ENCODE peak calls at places on chromosome 7, in eight cellular contexts. R is epithelial cell of esophagus, W is GM06990, O is BJ, M is AG10803, I is psoas muscle, X is sigmoid colon, K is cardiac muscle cell. E is an unnamed sample.

GRCh38 chr7:69845721-69846495 is 247.6 kb downstream of the AUTS2 start:
- DNase-seq in R (no peak), W (no peak), O (no peak), M (peak; percentile 26), I (no peak), X (no peak), K (no peak), E (no peak)

GRCh38 chr7:134016223-134016941 is 110.8 kb upstream of the LRGUK start:
- DNase-seq in R (peak; percentile 45), W (no peak), O (no peak), M (peak; percentile 35), I (no peak), X (no peak), K (peak; percentile 65), E (no peak)

GRCh38 chr7:73611017-73611555 is 13.2 kb downstream of the MLXIPL start:
- DNase-seq in R (no peak), W (no peak), O (no peak), M (no peak), I (peak; percentile 73), X (no peak), K (no peak), E (no peak)

GRCh38 chr7:28700084-28700483 is 258.0 kb downstream of the TRIL start:
- DNase-seq in R (no peak), W (no peak), O (no peak), M (no peak), I (no peak), X (no peak), K (no peak), E (no peak)

GRCh38 chr7:33716581-33717477 is 188.5 kb upstream of the BMPER start:
- DNase-seq in R (peak; percentile 76), W (no peak), O (no peak), M (peak; percentile 69), I (no peak), X (no peak), K (peak; percentile 71), E (no peak)

GRCh38 chr7:38669965-38670520 is 38.9 kb upstream of the AMPH start:
- DNase-seq in R (no peak), W (no peak), O (no peak), M (no peak), I (no peak), X (no peak), K (no peak), E (no peak)

GRCh38 chr7:106039486-106040060 is 72.5 kb downstream of the SYPL1 start:
- DNase-seq in R (no peak), W (no peak), O (peak; percentile 82), M (peak; percentile 92), I (no peak), X (peak; percentile 88), K (peak; percentile 42), E (no peak)

GRCh38 chr7:37065779-37066271 is 341.5 kb upstream of the AOAH start:
- DNase-seq in R (peak; percentile 55), W (peak; percentile 9), O (no peak), M (peak; percentile 6), I (no peak), X (no peak), K (no peak), E (no peak)

GRCh38 chr7:122316467-122317394 is 12.2 kb upstream of the FEZF1 start:
- DNase-seq in R (no peak), W (no peak), O (no peak), M (no peak), I (no peak), X (no peak), K (no peak), E (no peak)

GRCh38 chr7:83947260-83947659 is 247.3 kb downstream of the SEMA3A start:
- DNase-seq in R (peak; percentile 28), W (no peak), O (no peak), M (no peak), I (no peak), X (no peak), K (peak; percentile 18), E (no peak)

GRCh38 chr7:85695041-85695990 is 508.5 kb upstream of the SEMA3D start:
- DNase-seq in R (peak; percentile 95), W (no peak), O (no peak), M (peak; percentile 43), I (no peak), X (no peak), K (no peak), E (no peak)

GRCh38 chr7:131098527-131098926 is 229.1 kb upstream of the MKLN1 start:
- DNase-seq in R (no peak), W (no peak), O (no peak), M (no peak), I (no peak), X (no peak), K (no peak), E (no peak)

GRCh38 chr7:103821105-103821504 is 168.4 kb downstream of the RELN start:
- DNase-seq in R (no peak), W (no peak), O (no peak), M (no peak), I (no peak), X (no peak), K (no peak), E (no peak)

GRCh38 chr7:100088621-100089457 is at the start of gene COPS6:
- DNase-seq in R (peak; percentile 82), W (peak; percentile 84), O (no peak), M (peak; percentile 78), I (peak; percentile 94), X (peak; percentile 91), K (peak; percentile 85), E (no peak)

GRCh38 chr7:116251675-116252074 is 41.3 kb downstream of the TES start:
- DNase-seq in R (no peak), W (no peak), O (no peak), M (no peak), I (no peak), X (no peak), K (no peak), E (no peak)

GRCh38 chr7:116246357-116246756 is 36.0 kb downstream of the TES start:
- DNase-seq in R (no peak), W (no peak), O (no peak), M (no peak), I (no peak), X (no peak), K (no peak), E (no peak)

GRCh38 chr7:116252249-116252648 is 41.9 kb downstream of the TES start:
- DNase-seq in R (no peak), W (no peak), O (no peak), M (no peak), I (no peak), X (no peak), K (no peak), E (no peak)

GRCh38 chr7:116249969-116250553 is 39.7 kb downstream of the TES start:
- DNase-seq in R (peak; percentile 52), W (no peak), O (no peak), M (peak; percentile 68), I (no peak), X (no peak), K (peak; percentile 23), E (no peak)
- TF ChIP-seq CTCF in R (peak; percentile 66), W (peak; percentile 22), O (peak; percentile 67), M (peak; percentile 69), I (peak; percentile 30), X (no peak), K (peak; percentile 61), E (peak; percentile 49)

GRCh38 chr7:65247491-65247890 is 126.2 kb upstream of the ZNF92 start:
- DNase-seq in R (no peak), W (no peak), O (no peak), M (no peak), I (no peak), X (no peak), K (no peak), E (no peak)

GRCh38 chr7:65250216-65250615 is 123.4 kb upstream of the ZNF92 start:
- DNase-seq in R (no peak), W (no peak), O (no peak), M (no peak), I (no peak), X (no peak), K (no peak), E (no peak)

GRCh38 chr7:65254061-65254460 is 119.6 kb upstream of the ZNF92 start:
- DNase-seq in R (no peak), W (no peak), O (no peak), M (no peak), I (no peak), X (no peak), K (no peak), E (no peak)

GRCh38 chr7:65250697-65251395 is 122.8 kb upstream of the ZNF92 start:
- DNase-seq in R (no peak), W (no peak), O (no peak), M (no peak), I (no peak), X (no peak), K (no peak), E (no peak)

GRCh38 chr7:65251851-65252620 is 121.6 kb upstream of the ZNF92 start:
- DNase-seq in R (peak; percentile 72), W (peak; percentile 36), O (no peak), M (no peak), I (peak; percentile 56), X (peak; percentile 61), K (peak; percentile 80), E (no peak)
- H3K4me3 ChIP-seq in R (peak overlapping the region; percentile 59), W (peak overlapping the region; percentile 68), O (peak overlapping the region; percentile 47), M (peak overlapping the region; percentile 69), I (peak overlapping the region; percentile 88), X (peak overlapping the region; percentile 48), K (peak overlapping the region; percentile 54), E (peak overlapping the region; percentile 37)

GRCh38 chr7:26090927-26091519 is 61.0 kb upstream of the NFE2L3 start:
- DNase-seq in R (peak; percentile 68), W (no peak), O (peak; percentile 11), M (peak; percentile 64), I (no peak), X (no peak), K (peak; percentile 69), E (no peak)

GRCh38 chr7:26087321-26088091 is 64.5 kb upstream of the NFE2L3 start:
- DNase-seq in R (peak; percentile 95), W (no peak), O (no peak), M (peak; percentile 8), I (no peak), X (no peak), K (no peak), E (no peak)

GRCh38 chr7:26093023-26093422 is 59.0 kb upstream of the NFE2L3 start:
- DNase-seq in R (no peak), W (no peak), O (no peak), M (no peak), I (no peak), X (no peak), K (peak; percentile 36), E (no peak)

DNA sequence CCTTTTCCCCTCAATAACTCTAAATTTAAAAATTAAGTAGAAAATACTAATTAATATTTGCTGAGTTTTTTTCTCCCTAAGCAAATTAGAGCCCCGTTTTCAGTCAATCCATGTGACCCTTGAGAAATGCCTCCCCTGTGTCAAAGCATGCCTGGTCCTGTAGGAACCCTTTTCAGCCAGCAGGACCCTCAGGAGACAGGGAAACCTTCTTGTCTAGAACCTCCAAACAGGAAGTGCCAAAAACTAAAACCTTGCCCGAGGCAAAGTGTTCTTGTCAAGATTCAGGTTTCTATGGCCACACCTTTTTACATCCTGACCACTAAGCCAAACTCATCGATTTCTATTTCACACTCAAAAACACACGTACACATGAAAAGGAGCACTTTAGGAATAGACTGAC is 60.1 kb upstream of the NFE2L3 start:
- DNase-seq in R (peak; percentile 62), W (no peak), O (no peak), M (no peak), I (no peak), X (no peak), K (no peak), E (no peak)
- TF ChIP-seq CTCF in R (peak; percentile 18), W (no peak), O (peak; percentile 19), M (peak; percentile 18), I (no peak), X (no peak), K (no peak), E (peak; percentile 19)

GRCh38 chr7:147607151-147607800 is 983.3 kb upstream of the C7orf33 start:
- DNase-seq in R (no peak), W (no peak), O (no peak), M (no peak), I (no peak), X (no peak), K (no peak), E (no peak)

GRCh38 chr7:147605326-147605725 is 985.2 kb upstream of the C7orf33 start:
- DNase-seq in R (no peak), W (no peak), O (no peak), M (no peak), I (no peak), X (no peak), K (no peak), E (no peak)
- H3K4me3 ChIP-seq in R (no peak overlapping the region), W (no peak overlapping the region), O (no peak overlapping the region), M (no peak overlapping the region), I (no peak overlapping the region), X (no peak overlapping the region), K (no peak overlapping the region), E (no peak overlapping the region)

E was measured in GM12864.